ENCODE peak calls at places on chromosomes 2 and 18, in six cellular contexts. W, X, U, L, T and V are unnamed samples.

GRCh38 chr2:101679801-101680487 is 17.6 kb upstream of the MAP4K4 start:
- DNase-seq in W (no peak), T (no peak), X (peak), U (no peak), L (no peak), V (no peak)

GRCh38 chr2:10550206-10551001 is 102.3 kb upstream of the ODC1 start:
- DNase-seq in T (no peak), X (no peak), U (no peak), W (no peak), L (no peak), V (no peak)

GRCh38 chr2:239726631-239727181 is 298.4 kb downstream of the NDUFA10 start:
- DNase-seq in W (no peak), X (no peak), T (peak), U (no peak), L (peak), V (no peak)

GRCh38 chr2:38977047-38977446 is 87.4 kb downstream of the ARHGEF33 start:
- DNase-seq in L (no peak), T (no peak), U (no peak), W (no peak), X (no peak), V (no peak)

GRCh38 chr2:66569321-66569851 is 134.5 kb downstream of the MEIS1 start:
- DNase-seq in T (no peak), X (peak), U (no peak), L (no peak), W (no peak), V (no peak)

GRCh38 chr2:51657849-51658248 is 625.9 kb upstream of the NRXN1 start:
- DNase-seq in X (no peak), U (no peak), L (no peak), T (no peak), W (no peak), V (no peak)

GRCh38 chr2:241157841-241158545 is 7.7 kb downstream of the PPP1R7 start:
- DNase-seq in X (peak), L (no peak), U (no peak), T (no peak), W (no peak), V (peak)

GRCh38 chr2:207107551-207107950 is 58.2 kb downstream of the KLF7 start:
- DNase-seq in W (no peak), U (no peak), T (no peak), L (peak), X (no peak), V (no peak)

GRCh38 chr18:65938592-65939372 is 188.0 kb downstream of the CDH7 start:
- DNase-seq in U (no peak), W (no peak), T (no peak), X (no peak), L (no peak), V (peak)

GRCh38 chr18:60019463-60019840 is 119.7 kb downstream of the PMAIP1 start:
- DNase-seq in W (no peak), L (no peak), U (peak), T (no peak), X (peak), V (peak)

GRCh38 chr2:31378389-31378788 is 36.2 kb downstream of the XDH start:
- DNase-seq in X (no peak), L (no peak), W (no peak), T (no peak), U (no peak), V (no peak)

GRCh38 chr2:61582191-61582590 is 44.0 kb upstream of the XPO1 start:
- DNase-seq in U (no peak), W (no peak), T (no peak), L (no peak), X (no peak), V (no peak)

GRCh38 chr2:183967756-183968155 is 630.6 kb upstream of the ZNF804A start:
- DNase-seq in T (no peak), L (no peak), U (no peak), X (no peak), W (no peak), V (no peak)